ENCODE peak calls at places on chromosomes 2 and 18, in five cellular contexts. J is K562, I is PC-9, F is hepatocyte, S is mammary epithelial cell. Y is an unnamed sample.

GRCh38 chr2:29293830-29294438 is 178.7 kb downstream of the CLIP4 start:
- DNase-seq in I (peak), J (peak), F (peak), S (peak), Y (peak)

GRCh38 chr2:118510807-118511206 is 336.6 kb downstream of the EN1 start:
- DNase-seq in S (no peak), J (no peak), F (no peak), I (no peak), Y (no peak)

GRCh38 chr18:68438983-68439382 is 275.9 kb downstream of the TMX3 start:
- DNase-seq in J (no peak), I (no peak), F (no peak), S (peak), Y (peak)

GRCh38 chr2:192243488-192243887 is 48.8 kb upstream of the TMEFF2 start:
- DNase-seq in F (no peak), S (no peak), J (no peak), I (no peak), Y (no peak)

GRCh38 chr2:228522276-228522675 is 340.8 kb upstream of the SPHKAP start:
- DNase-seq in J (no peak), I (no peak), F (no peak), S (no peak), Y (no peak)

GRCh38 chr2:51813245-51813644 is 781.3 kb upstream of the NRXN1 start:
- DNase-seq in F (no peak), J (no peak), I (no peak), S (peak), Y (no peak)

GRCh38 chr2:228747478-228747877 is 523.6 kb downstream of the PID1 start:
- DNase-seq in I (no peak), J (no peak), F (no peak), S (peak), Y (no peak)

GRCh38 chr2:43192939-43193651 is 33.3 kb downstream of the ZFP36L2 start:
- DNase-seq in F (peak), J (no peak), I (no peak), S (no peak), Y (no peak)

GRCh38 chr2:96344011-96344410 is 8.4 kb downstream of the NCAPH start:
- DNase-seq in F (no peak), S (no peak), J (no peak), I (no peak), Y (no peak)

GRCh38 chr2:99365661-99366060 is 28.5 kb downstream of the EIF5B start:
- DNase-seq in J (no peak), S (no peak), I (no peak), F (no peak), Y (no peak)

GRCh38 chr18:46555724-46556123 is 101.3 kb downstream of the LOXHD1 start:
- DNase-seq in F (peak), I (no peak), J (peak), S (no peak), Y (peak)

GRCh38 chr2:98348066-98348561 is 1.9 kb downstream of the CNGA3 start:
- DNase-seq in F (no peak), J (no peak), I (peak), S (peak), Y (no peak)

GRCh38 chr18:39380186-39380714 is 1814.7 kb upstream of the CELF4 start:
- DNase-seq in I (no peak), J (no peak), F (no peak), S (peak), Y (no peak)

GRCh38 chr2:63861220-63861822 is 19.6 kb downstream of the UGP2 start:
- DNase-seq in F (peak), J (peak), I (no peak), S (no peak), Y (peak)

GRCh38 chr2:229852565-229852964 is 69.2 kb downstream of the TRIP12 start:
- DNase-seq in F (no peak), S (no peak), J (peak), I (no peak), Y (peak)

GRCh38 chr2:5915926-5916325 is 223.7 kb downstream of the SOX11 start:
- DNase-seq in S (no peak), F (peak), J (no peak), I (no peak), Y (peak)

GRCh38 chr18:10131783-10132381 is 218.1 kb downstream of the VAPA start:
- DNase-seq in J (no peak), F (peak), I (no peak), S (no peak), Y (no peak)

GRCh38 chr2:235757212-235757611 is 263.4 kb downstream of the AGAP1 start:
- DNase-seq in S (no peak), I (no peak), F (no peak), J (no peak), Y (no peak)

GRCh38 chr2:69755862-69756467 is 14.0 kb downstream of the ANXA4 start:
- DNase-seq in F (no peak), S (peak), J (no peak), I (peak), Y (no peak)

GRCh38 chr18:49751427-49752094 is 61.8 kb downstream of the ACAA2 start:
- DNase-seq in F (no peak), J (no peak), I (no peak), S (no peak), Y (no peak)

GRCh38 chr2:132814651-132815050 is 144.6 kb upstream of the LYPD1 start:
- DNase-seq in F (no peak), J (no peak), S (no peak), I (no peak), Y (no peak)

GRCh38 chr2:181574321-181574720 is 82.6 kb downstream of the CERKL start:
- DNase-seq in F (no peak), J (no peak), S (no peak), I (no peak), Y (no peak)

GRCh38 chr2:33058716-33059451 is 112.1 kb downstream of the LTBP1 start:
- DNase-seq in J (no peak), S (no peak), I (no peak), F (no peak), Y (no peak)

GRCh38 chr2:85428343-85428881 is 9.9 kb downstream of the SH2D6 start:
- DNase-seq in I (no peak), J (no peak), F (no peak), S (no peak), Y (no peak)

GRCh38 chr2:14903709-14904374 is 271.3 kb downstream of the LRATD1 start:
- DNase-seq in J (peak), S (peak), F (peak), I (peak), Y (peak)

GRCh38 chr2:15926252-15926651 is 14.1 kb upstream of the MYCN start:
- DNase-seq in S (no peak), F (no peak), J (no peak), I (no peak), Y (no peak)

GRCh38 chr18:79566841-79567370 is 112.7 kb upstream of the CTDP1 start:
- DNase-seq in F (no peak), I (no peak), S (no peak), J (no peak), Y (no peak)
- H2AFZ ChIP-seq in F (no peak), I (no peak), S (peak), J (no peak), Y (no peak)

GRCh38 chr2:176118606-176119370 is 2.2 kb downstream of the HOXD10 start:
- DNase-seq in F (no peak), I (no peak), S (no peak), J (peak), Y (peak)
- TF ChIP-seq EZH2 in F (no peak), I (no peak), S (no peak), J (peak), Y (no peak)

GRCh38 chr18:1302861-1303260 is 398.2 kb downstream of the ADCYAP1 start:
- DNase-seq in J (no peak), F (no peak), I (no peak), S (no peak), Y (no peak)
- H2AFZ ChIP-seq in J (no peak), F (no peak), I (no peak), S (no peak), Y (no peak)

GRCh38 chr18:23619388-23619873 is 33.1 kb upstream of the NPC1 start:
- DNase-seq in I (no peak), S (no peak), F (peak), J (no peak), Y (no peak)
- TF ChIP-seq EZH2 in I (no peak), S (no peak), F (no peak), J (no peak), Y (no peak)

GRCh38 chr2:100611079-100612029 is 48.6 kb downstream of the PDCL3 start:
- DNase-seq in F (no peak), J (no peak), I (no peak), S (no peak), Y (no peak)

GRCh38 chr2:100614455-100615000 is 51.7 kb downstream of the PDCL3 start:
- DNase-seq in J (no peak), F (no peak), S (no peak), I (no peak), Y (no peak)

GRCh38 chr2:100610381-100610831 is 47.6 kb downstream of the PDCL3 start:
- DNase-seq in I (peak), J (peak), F (peak), S (peak), Y (peak)

GRCh38 chr2:100613719-100614118 is 50.9 kb downstream of the PDCL3 start:
- DNase-seq in S (no peak), I (no peak), F (no peak), J (no peak), Y (no peak)

GRCh38 chr2:100612388-100613000 is 49.7 kb downstream of the PDCL3 start:
- DNase-seq in S (no peak), F (no peak), J (no peak), I (no peak), Y (no peak)
- H2AFZ ChIP-seq in S (no peak), F (no peak), J (no peak), I (no peak), Y (no peak)

GRCh38 chr2:219030177-219030940 is 11.0 kb downstream of the CFAP65 start:
- DNase-seq in J (no peak), I (no peak), S (no peak), F (no peak), Y (no peak)
- TF ChIP-seq EZH2 in J (no peak), I (no peak), S (no peak), F (no peak), Y (no peak)

GRCh38 chr2:27800856-27801255 is 29.3 kb downstream of the MRPL33 start:
- DNase-seq in F (no peak), I (no peak), S (no peak), J (no peak), Y (no peak)
- H2AFZ ChIP-seq in F (no peak), I (no peak), S (no peak), J (no peak), Y (no peak)

Y was measured in MM.1S.